ENCODE peak calls at places on chromosomes 4 and X, in four cellular contexts. S is NB4; I is SW480; U is stimulated activated naive CD8-positive, alpha-beta T cell treated with anti-CD3 and anti-CD28 coated beads, Interleukin-15, amount 100 ng/mL, for 72 hours. D is an unnamed sample.

GRCh38 chr4:6546681-6547447 is 28.1 kb upstream of the MAN2B2 start:
- DNase-seq in S (peak; percentile 82), U (peak; percentile 42), I (peak; percentile 48), D (peak; percentile 33)

GRCh38 chr4:19739101-19739651 is 512.5 kb upstream of the SLIT2 start:
- DNase-seq in S (peak; percentile 6), U (no peak), I (peak; percentile 37), D (no peak)

GRCh38 chr4:8775751-8776355 is 95.8 kb downstream of the HMX1 start:
- DNase-seq in I (no peak), U (no peak), S (no peak), D (no peak)

GRCh38 chr4:25879991-25880641 is 17.3 kb upstream of the SEL1L3 start:
- DNase-seq in I (no peak), S (peak; percentile 86), U (no peak), D (no peak)

GRCh38 chrX:40154853-40155616 is 57.3 kb upstream of the BCOR start:
- DNase-seq in U (no peak), I (peak; percentile 70), S (peak; percentile 95), D (no peak)

GRCh38 chr4:157128395-157128794 is 52.4 kb downstream of the GLRB start:
- DNase-seq in S (no peak), I (peak; percentile 20), U (no peak), D (no peak)

GRCh38 chr4:32830160-32830559 is 2110.0 kb downstream of the PCDH7 start:
- DNase-seq in U (no peak), S (no peak), I (no peak), D (no peak)

GRCh38 chr4:88585908-88586307 is 6.4 kb upstream of the HERC3 start:
- DNase-seq in S (no peak), I (no peak), U (no peak), D (no peak)

GRCh38 chrX:72020788-72021187 is 110.1 kb downstream of the NHSL2 start:
- DNase-seq in S (peak; percentile 11), I (no peak), U (no peak), D (no peak)

GRCh38 chr4:71231073-71231752 is 107.6 kb upstream of the SLC4A4 start:
- DNase-seq in S (no peak), I (no peak), U (no peak), D (no peak)

GRCh38 chrX:1394731-1395501 is 3.0 kb upstream of the SLC25A6 start:
- DNase-seq in S (no peak), I (no peak), U (no peak), D (no peak)

GRCh38 chr4:4575284-4576211 is 33.7 kb upstream of the STX18 start:
- DNase-seq in S (no peak), U (peak; percentile 62), I (peak; percentile 68), D (peak; percentile 9)

GRCh38 chrX:103640401-103641155 is 11.8 kb downstream of the TCEAL1 start:
- DNase-seq in I (no peak), S (no peak), U (no peak), D (no peak)

D was measured in T-helper 2 cell treated with Interferon-gamma antibody and Interleukin-4, amounts not matched to agents 5 μg/mL and 100 μg/mL, for 36 hours.